ENCODE peak calls at places on chromosomes 1 and 21, in six cellular contexts. Y, U, P, M, V and C are unnamed samples.
A peak's percentile ranks its signal among the peaks of the same experiment; 100 is the strongest.

GRCh38 chr1:223393275-223394214 is at the start of gene CCDC185:
- DNase-seq in M (no peak), V (no peak), P (no peak), U (no peak), Y (peak; percentile 17), C (peak; percentile 25)

GRCh38 chr1:44822981-44823451 is 14.7 kb downstream of the BTBD19 start:
- DNase-seq in M (no peak), Y (no peak), P (no peak), U (no peak), V (no peak), C (no peak)

GRCh38 chr1:11132571-11133293 is 33.1 kb upstream of the EXOSC10 start:
- DNase-seq in Y (no peak), P (no peak), V (no peak), U (no peak), M (no peak), C (no peak)

GRCh38 chr21:29406385-29406784 is 107.7 kb downstream of the BACH1 start:
- DNase-seq in M (no peak), P (no peak), U (no peak), Y (no peak), V (no peak), C (no peak)

GRCh38 chr1:203028067-203028783 is 1.9 kb downstream of the PPFIA4 start:
- DNase-seq in P (no peak), U (no peak), M (no peak), Y (no peak), V (no peak), C (no peak)

GRCh38 chr21:35614412-35614901 is 445.9 kb downstream of the SETD4 start:
- DNase-seq in V (no peak), Y (no peak), P (peak; percentile 87), M (no peak), U (no peak), C (no peak)

GRCh38 chr1:170097449-170097948 is 23.0 kb upstream of the KIFAP3 start:
- DNase-seq in Y (no peak), V (no peak), U (no peak), M (no peak), P (peak; percentile 24), C (peak; percentile 100)

GRCh38 chr1:221694109-221694508 is 47.8 kb downstream of the DUSP10 start:
- DNase-seq in M (no peak), Y (no peak), P (no peak), U (no peak), V (no peak), C (no peak)

GRCh38 chr1:44655609-44656008 is 18.7 kb downstream of the TMEM53 start:
- DNase-seq in U (no peak), P (peak; percentile 50), Y (peak; percentile 33), M (peak; percentile 34), V (peak; percentile 29), C (peak; percentile 53)

GRCh38 chr1:27602510-27603319 is 1.2 kb downstream of the AHDC1 start:
- DNase-seq in U (no peak), P (peak; percentile 45), V (no peak), M (no peak), Y (peak; percentile 48), C (peak; percentile 51)

GRCh38 chr21:45887121-45887611 is 94.4 kb upstream of the COL6A1 start:
- DNase-seq in P (no peak), U (no peak), M (peak; percentile 88), V (no peak), Y (peak; percentile 79), C (no peak)

GRCh38 chr1:202164271-202165037 is 4.1 kb upstream of the PTPN7 start:
- DNase-seq in Y (no peak), U (peak; percentile 65), P (no peak), V (no peak), M (no peak), C (no peak)

GRCh38 chr1:37438037-37438970 is 36.1 kb upstream of the ZC3H12A start:
- DNase-seq in Y (no peak), P (no peak), U (no peak), V (no peak), M (no peak), C (no peak)

GRCh38 chr1:173507205-173507846 is 30.2 kb downstream of the PRDX6 start:
- DNase-seq in V (no peak), P (peak; percentile 100), U (no peak), M (no peak), Y (no peak), C (no peak)

GRCh38 chr1:62237361-62237760 is 42.7 kb downstream of the L1TD1 start:
- DNase-seq in U (no peak), V (no peak), M (no peak), Y (no peak), P (peak; percentile 36), C (no peak)

GRCh38 chr1:217133958-217134856 is 411.0 kb upstream of the ESRRG start:
- DNase-seq in P (no peak), U (no peak), Y (peak; percentile 57), V (no peak), M (no peak), C (peak; percentile 53)

GRCh38 chr21:37496972-37497371 is 130.4 kb downstream of the DYRK1A start:
- DNase-seq in M (no peak), V (no peak), P (peak; percentile 34), Y (no peak), U (no peak), C (peak; percentile 6)

GRCh38 chr1:173193639-173194038 is 13.5 kb downstream of the TNFSF4 start:
- DNase-seq in V (peak; percentile 50), M (no peak), Y (no peak), P (no peak), U (no peak), C (no peak)

GRCh38 chr1:186188004-186188539 is 187.0 kb downstream of the TPR start:
- DNase-seq in V (no peak), Y (no peak), P (peak; percentile 91), U (no peak), M (no peak), C (no peak)

GRCh38 chr21:33293136-33293535 is 27.0 kb downstream of the IL10RB start:
- DNase-seq in V (no peak), M (no peak), P (no peak), Y (no peak), U (no peak), C (no peak)

GRCh38 chr1:180213401-180214177 is 16.5 kb upstream of the LHX4 start:
- DNase-seq in P (no peak), V (no peak), Y (no peak), M (no peak), U (no peak), C (no peak)

GRCh38 chr1:16119926-16120325 is 35.9 kb downstream of the EPHA2 start:
- DNase-seq in V (no peak), M (no peak), P (peak; percentile 6), U (no peak), Y (no peak), C (no peak)

GRCh38 chr1:30449428-30450147 is 273.8 kb downstream of the MATN1 start:
- DNase-seq in M (no peak), P (no peak), U (no peak), Y (no peak), V (no peak), C (no peak)

GRCh38 chr1:112788561-112788960 is 73.4 kb upstream of the PPM1J start:
- DNase-seq in V (no peak), U (no peak), P (no peak), M (no peak), Y (no peak), C (no peak)

GRCh38 chr1:152047607-152047953 is 10.8 kb upstream of the S100A11 start:
- DNase-seq in P (peak; percentile 98), M (peak; percentile 66), Y (no peak), V (no peak), U (no peak), C (no peak)

GRCh38 chr1:160639652-160640051 is 7.2 kb downstream of the SLAMF1 start:
- DNase-seq in M (no peak), V (no peak), P (no peak), Y (no peak), U (no peak), C (no peak)

GRCh38 chr1:224435999-224436398 is 1.4 kb upstream of the WDR26 start:
- DNase-seq in P (peak; percentile 68), U (no peak), V (no peak), M (no peak), Y (no peak), C (no peak)

GRCh38 chr1:172351761-172352161 is 68.7 kb upstream of the C1orf105 start:
- DNase-seq in P (peak; percentile 94), Y (no peak), V (no peak), M (no peak), U (no peak), C (peak; percentile 58)

GRCh38 chr1:175188936-175189335 is 3.6 kb downstream of the KIAA0040 start:
- DNase-seq in U (peak; percentile 33), M (no peak), Y (no peak), V (peak; percentile 74), P (no peak), C (no peak)

GRCh38 chr1:206814716-206815341 is 42.5 kb upstream of the IL10 start:
- DNase-seq in V (no peak), P (no peak), U (no peak), M (no peak), Y (peak; percentile 75), C (no peak)

GRCh38 chr1:12376236-12377064 is 146.6 kb downstream of the VPS13D start:
- DNase-seq in V (peak; percentile 79), Y (no peak), U (no peak), P (no peak), M (no peak), C (no peak)

GRCh38 chr1:221840511-221841243 is 98.8 kb upstream of the DUSP10 start:
- DNase-seq in Y (no peak), V (no peak), M (no peak), U (no peak), P (no peak), C (no peak)